ENCODE peak calls at places on chromosomes 4 and X, in five cellular contexts. One of them, this sample, is unnamed.

GRCh38 chr4:125198916-125199315 is 115.8 kb upstream of the FAT4 start:
- DNase-seq in HepG2: no peak
- DNase-seq in A549: no peak
- DNase-seq in K562: no peak
- DNase-seq in SK-N-SH: no peak
- DNase-seq in this sample: no peak

GRCh38 chr4:109298279-109299010 is 4.0 kb downstream of the COL25A1 start:
- DNase-seq in HepG2: no peak
- DNase-seq in A549: no peak
- DNase-seq in K562: peak
- DNase-seq in SK-N-SH: peak
- DNase-seq in this sample: no peak

GRCh38 chr4:7434766-7435150 is at the start of gene PSAPL1:
- DNase-seq in HepG2: peak
- DNase-seq in A549: peak
- DNase-seq in K562: peak
- DNase-seq in SK-N-SH: peak
- DNase-seq in this sample: no peak

GRCh38 chrX:129717902-129718301 is 20.9 kb upstream of the XPNPEP2 start:
- DNase-seq in HepG2: no peak
- DNase-seq in A549: no peak
- DNase-seq in K562: no peak
- DNase-seq in SK-N-SH: no peak
- DNase-seq in this sample: no peak

GRCh38 chrX:134004038-134004437 is 18.6 kb upstream of the GPC3 start:
- DNase-seq in HepG2: no peak
- DNase-seq in A549: no peak
- DNase-seq in K562: no peak
- DNase-seq in SK-N-SH: no peak
- DNase-seq in this sample: no peak

GRCh38 chr4:141768954-141769353 is 132.6 kb downstream of the IL15 start:
- DNase-seq in HepG2: no peak
- DNase-seq in A549: no peak
- DNase-seq in K562: no peak
- DNase-seq in SK-N-SH: no peak
- DNase-seq in this sample: no peak

GRCh38 chr4:186953601-186954260 is 230.1 kb upstream of the FAT1 start:
- DNase-seq in HepG2: no peak
- DNase-seq in A549: no peak
- DNase-seq in K562: no peak
- DNase-seq in SK-N-SH: no peak
- DNase-seq in this sample: no peak

GRCh38 chr4:114361249-114361648 is 237.4 kb upstream of the UGT8 start:
- DNase-seq in HepG2: no peak
- DNase-seq in A549: no peak
- DNase-seq in K562: no peak
- DNase-seq in SK-N-SH: no peak
- DNase-seq in this sample: no peak

GRCh38 chr4:38090450-38091246 is 130.4 kb downstream of the PTTG2 start:
- DNase-seq in HepG2: no peak
- DNase-seq in A549: no peak
- DNase-seq in K562: no peak
- DNase-seq in SK-N-SH: no peak
- DNase-seq in this sample: no peak

GRCh38 chrX:47234583-47234982 is 1.8 kb downstream of the USP11 start:
- DNase-seq in HepG2: no peak
- DNase-seq in A549: no peak
- DNase-seq in K562: no peak
- DNase-seq in SK-N-SH: no peak
- DNase-seq in this sample: no peak

GRCh38 chrX:47232803-47233332 is at the start of gene USP11:
- DNase-seq in HepG2: peak
- DNase-seq in A549: peak
- DNase-seq in K562: peak
- DNase-seq in SK-N-SH: peak
- DNase-seq in this sample: no peak

GRCh38 chrX:47235691-47236103 is 2.9 kb downstream of the USP11 start:
- DNase-seq in HepG2: peak
- DNase-seq in A549: no peak
- DNase-seq in K562: no peak
- DNase-seq in SK-N-SH: no peak
- DNase-seq in this sample: no peak

GRCh38 chrX:47232197-47232802 is 509 bp upstream of the USP11 start:
- DNase-seq in HepG2: no peak
- DNase-seq in A549: no peak
- DNase-seq in K562: no peak
- DNase-seq in SK-N-SH: no peak
- DNase-seq in this sample: no peak

DNA sequence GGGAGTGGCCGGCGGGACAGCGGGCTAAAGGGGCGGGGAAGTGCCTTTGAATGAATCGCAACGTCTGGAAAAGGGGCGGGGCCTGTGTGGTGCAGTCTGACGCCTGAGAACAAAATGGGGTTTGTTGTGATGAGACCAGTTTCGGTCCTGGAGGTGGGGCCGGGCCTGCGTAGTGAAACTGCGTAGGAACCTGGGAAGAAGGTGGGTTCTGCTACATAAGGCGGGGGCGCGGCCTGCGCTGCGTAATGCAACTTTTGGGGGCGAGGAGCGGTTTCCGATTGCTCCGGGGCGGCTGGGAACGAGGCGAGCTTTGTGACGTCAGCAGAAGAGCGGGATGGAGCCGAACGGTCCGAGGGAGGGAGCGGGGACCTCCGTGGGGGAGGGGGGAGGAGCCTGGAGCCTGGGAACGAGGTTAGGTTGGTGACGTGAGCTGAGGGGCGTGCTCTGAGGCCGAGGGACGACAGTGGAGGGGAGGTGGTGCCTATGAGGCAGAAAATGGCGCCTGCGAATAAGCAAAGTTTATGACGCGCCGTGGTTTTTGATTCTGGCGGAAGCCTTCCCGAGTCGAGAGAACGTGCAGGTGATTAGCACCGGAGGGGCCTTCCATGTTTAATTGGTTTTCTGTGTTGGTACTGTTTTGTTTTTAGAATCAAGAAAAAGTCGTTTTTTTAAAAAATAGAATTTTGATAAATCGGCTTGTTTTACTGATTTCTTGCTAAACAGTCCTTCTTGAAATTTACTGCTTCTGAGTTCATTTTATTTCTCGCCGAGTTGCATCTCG is 714 bp downstream of the USP11 start:
- DNase-seq in HepG2: peak
- DNase-seq in A549: peak
- DNase-seq in K562: peak
- DNase-seq in SK-N-SH: peak
- DNase-seq in this sample: peak
- TF ChIP-seq EP300 in HepG2: peak
- TF ChIP-seq EP300 in A549: no peak
- TF ChIP-seq EP300 in K562: no peak
- TF ChIP-seq EP300 in SK-N-SH: no peak
- TF ChIP-seq EP300 in this sample: peak

GRCh38 chr4:43132010-43132582 is 239.6 kb downstream of the GRXCR1 start:
- DNase-seq in HepG2: peak
- DNase-seq in A549: peak
- DNase-seq in K562: peak
- DNase-seq in SK-N-SH: peak
- DNase-seq in this sample: peak
- TF ChIP-seq REST in HepG2: no peak
- TF ChIP-seq REST in A549: no peak
- TF ChIP-seq REST in K562: no peak
- TF ChIP-seq REST in SK-N-SH: no peak
- TF ChIP-seq REST in this sample: no peak

GRCh38 chr4:23594125-23594524 is 295.7 kb downstream of the PPARGC1A start:
- DNase-seq in HepG2: no peak
- DNase-seq in A549: no peak
- DNase-seq in K562: no peak
- DNase-seq in SK-N-SH: no peak
- DNase-seq in this sample: no peak
- TF ChIP-seq EP300 in HepG2: no peak
- TF ChIP-seq EP300 in A549: no peak
- TF ChIP-seq EP300 in K562: no peak
- TF ChIP-seq EP300 in SK-N-SH: no peak
- TF ChIP-seq EP300 in this sample: no peak

GRCh38 chrX:16187024-16187698 is 19.9 kb downstream of the MAGEB17 start:
- DNase-seq in HepG2: no peak
- DNase-seq in A549: no peak
- DNase-seq in K562: no peak
- DNase-seq in SK-N-SH: no peak
- DNase-seq in this sample: no peak
- TF ChIP-seq REST in HepG2: no peak
- TF ChIP-seq REST in A549: no peak
- TF ChIP-seq REST in K562: no peak
- TF ChIP-seq REST in SK-N-SH: no peak
- TF ChIP-seq REST in this sample: no peak

GRCh38 chr4:107858158-107858742 is 33.5 kb downstream of the SGMS2 start:
- DNase-seq in HepG2: no peak
- DNase-seq in A549: no peak
- DNase-seq in K562: no peak
- DNase-seq in SK-N-SH: no peak
- DNase-seq in this sample: no peak

GRCh38 chr4:107863416-107863815 is 38.7 kb downstream of the SGMS2 start:
- DNase-seq in HepG2: no peak
- DNase-seq in A549: no peak
- DNase-seq in K562: no peak
- DNase-seq in SK-N-SH: no peak
- DNase-seq in this sample: no peak

GRCh38 chr4:107863850-107864371 is 39.2 kb downstream of the SGMS2 start:
- DNase-seq in HepG2: peak
- DNase-seq in A549: no peak
- DNase-seq in K562: peak
- DNase-seq in SK-N-SH: no peak
- DNase-seq in this sample: no peak

GRCh38 chr4:107866726-107867125 is 42.0 kb downstream of the SGMS2 start:
- DNase-seq in HepG2: no peak
- DNase-seq in A549: no peak
- DNase-seq in K562: no peak
- DNase-seq in SK-N-SH: no peak
- DNase-seq in this sample: no peak

GRCh38 chr4:107862658-107863057 is 37.9 kb downstream of the SGMS2 start:
- DNase-seq in HepG2: peak
- DNase-seq in A549: peak
- DNase-seq in K562: peak
- DNase-seq in SK-N-SH: no peak
- DNase-seq in this sample: no peak
- TF ChIP-seq EP300 in HepG2: no peak
- TF ChIP-seq EP300 in A549: no peak
- TF ChIP-seq EP300 in K562: no peak
- TF ChIP-seq EP300 in SK-N-SH: no peak
- TF ChIP-seq EP300 in this sample: no peak

GRCh38 chrX:122777766-122778165 is 406.3 kb upstream of the GRIA3 start:
- DNase-seq in HepG2: no peak
- DNase-seq in A549: no peak
- DNase-seq in K562: no peak
- DNase-seq in SK-N-SH: no peak
- DNase-seq in this sample: no peak
- TF ChIP-seq REST in HepG2: no peak
- TF ChIP-seq REST in A549: no peak
- TF ChIP-seq REST in K562: no peak
- TF ChIP-seq REST in SK-N-SH: no peak
- TF ChIP-seq REST in this sample: no peak

DNA sequence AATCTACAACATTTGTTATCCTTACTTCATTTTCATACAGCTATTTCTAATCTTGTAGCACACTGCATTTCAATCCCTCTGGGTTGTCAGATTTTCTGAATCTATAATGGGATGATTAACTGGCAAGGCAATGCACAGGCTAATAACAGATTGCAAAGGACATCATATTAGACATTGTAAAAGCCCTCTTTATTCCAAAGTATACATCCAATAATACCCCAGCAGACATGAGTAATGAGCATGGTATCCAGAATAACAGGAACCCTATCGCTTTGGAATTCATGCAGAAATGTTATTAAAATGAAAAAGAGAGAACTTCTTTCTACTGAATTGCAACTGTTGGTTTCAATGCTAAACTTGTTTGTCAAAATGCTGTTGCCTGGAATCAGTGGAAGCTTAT is 122.9 kb downstream of the C4orf33 start:
- DNase-seq in HepG2: no peak
- DNase-seq in A549: no peak
- DNase-seq in K562: no peak
- DNase-seq in SK-N-SH: no peak
- DNase-seq in this sample: no peak
- TF ChIP-seq EP300 in HepG2: no peak
- TF ChIP-seq EP300 in A549: no peak
- TF ChIP-seq EP300 in K562: no peak
- TF ChIP-seq EP300 in SK-N-SH: peak
- TF ChIP-seq EP300 in this sample: no peak

GRCh38 chr4:102399021-102399420 is 53.7 kb upstream of the SLC39A8 start:
- DNase-seq in HepG2: no peak
- DNase-seq in A549: no peak
- DNase-seq in K562: no peak
- DNase-seq in SK-N-SH: no peak
- DNase-seq in this sample: no peak
- TF ChIP-seq REST in HepG2: no peak
- TF ChIP-seq REST in A549: no peak
- TF ChIP-seq REST in K562: no peak
- TF ChIP-seq REST in SK-N-SH: no peak
- TF ChIP-seq REST in this sample: no peak

GRCh38 chr4:95729596-95729995 is 110.3 kb upstream of the PDHA2 start:
- DNase-seq in HepG2: no peak
- DNase-seq in A549: no peak
- DNase-seq in K562: no peak
- DNase-seq in SK-N-SH: no peak
- DNase-seq in this sample: no peak

GRCh38 chr4:95728145-95728544 is 111.7 kb upstream of the PDHA2 start:
- DNase-seq in HepG2: no peak
- DNase-seq in A549: no peak
- DNase-seq in K562: no peak
- DNase-seq in SK-N-SH: no peak
- DNase-seq in this sample: no peak

DNA sequence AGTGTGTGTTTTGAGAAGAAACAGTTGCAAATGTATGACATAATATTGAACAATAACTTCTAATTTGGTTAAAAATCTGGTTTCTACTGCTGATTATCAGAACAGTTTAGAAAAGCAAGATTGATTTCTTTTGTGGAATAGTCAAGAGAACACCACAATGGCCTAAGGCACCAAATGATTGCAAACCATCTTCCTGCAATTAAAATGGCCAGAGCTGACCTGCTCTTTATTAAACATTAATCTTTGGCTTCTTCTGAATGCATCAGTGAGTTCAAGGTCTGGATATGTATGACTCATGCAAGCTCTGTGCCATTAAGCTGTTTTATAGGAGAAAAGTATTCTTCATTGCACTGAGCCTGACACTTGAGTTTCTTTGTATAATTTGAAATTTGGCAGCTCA is 107.8 kb upstream of the PDHA2 start:
- DNase-seq in HepG2: no peak
- DNase-seq in A549: peak
- DNase-seq in K562: no peak
- DNase-seq in SK-N-SH: peak
- DNase-seq in this sample: no peak
- TF ChIP-seq EP300 in HepG2: no peak
- TF ChIP-seq EP300 in A549: no peak
- TF ChIP-seq EP300 in K562: no peak
- TF ChIP-seq EP300 in SK-N-SH: peak
- TF ChIP-seq EP300 in this sample: no peak